ENCODE peak calls at places on chromosomes 11 and 22, in six cellular contexts. Z is OCI-LY7; X is mammary epithelial cell; Y is CD4-positive, alpha-beta memory T cell; F is A673; B is lower lobe of right lung. H is an unnamed sample. For H3K9me3, the result is how much of the 10 kb centered on the place peaks cover.

GRCh38 chr22:33853200-33854097 is 66.8 kb downstream of the LARGE1 start:
- DNase-seq in Y (no peak), F (no peak), X (peak), B (peak), Z (peak), H (no peak)

GRCh38 chr11:25562417-25562816 is 769.5 kb upstream of the ANO3 start:
- DNase-seq in B (no peak), X (no peak), Z (no peak), F (no peak), Y (no peak), H (no peak)

GRCh38 chr22:30385913-30386312 is 1.3 kb downstream of the RNF215 start:
- DNase-seq in Y (no peak), Z (no peak), B (no peak), X (no peak), F (no peak), H (no peak)

GRCh38 chr11:84685149-84685548 is 942.0 kb downstream of the DLG2 start:
- DNase-seq in X (no peak), B (no peak), Z (no peak), F (no peak), Y (no peak), H (no peak)

GRCh38 chr11:18397921-18398320 is 3.6 kb downstream of the LDHA start:
- DNase-seq in Z (no peak), B (no peak), F (no peak), X (no peak), Y (no peak), H (no peak)

GRCh38 chr22:28810839-28811491 is 10.6 kb upstream of the XBP1 start:
- DNase-seq in Y (peak), X (no peak), Z (no peak), F (no peak), B (no peak), H (peak)

GRCh38 chr11:116825434-116825833 is 2.3 kb upstream of the APOA4 start:
- DNase-seq in Y (no peak), F (no peak), B (no peak), X (no peak), Z (no peak), H (no peak)

GRCh38 chr11:8103909-8104308 is 22.9 kb downstream of the TUB start:
- DNase-seq in X (no peak), Z (no peak), F (no peak), Y (no peak), B (no peak), H (no peak)

GRCh38 chr11:82305123-82305522 is 428.5 kb downstream of the FAM181B start:
- DNase-seq in Z (no peak), F (no peak), X (no peak), B (no peak), Y (no peak), H (no peak)

GRCh38 chr11:27040302-27041115 is at the start of gene BBOX1:
- DNase-seq in F (no peak), B (no peak), X (peak), Z (peak), Y (no peak), H (no peak)
- H3K27ac ChIP-seq in F (no peak), B (no peak), X (peak), Z (peak), Y (no peak), H (no peak)

GRCh38 chr11:125550780-125551179 is 18.5 kb upstream of the EI24 start:
- DNase-seq in X (no peak), F (no peak), Z (no peak), Y (no peak), B (no peak), H (no peak)
- H3K9me3 ChIP-seq in X (under half), F (under half), Z (under half), Y (under half), B (under half), H (under half)

DNA sequence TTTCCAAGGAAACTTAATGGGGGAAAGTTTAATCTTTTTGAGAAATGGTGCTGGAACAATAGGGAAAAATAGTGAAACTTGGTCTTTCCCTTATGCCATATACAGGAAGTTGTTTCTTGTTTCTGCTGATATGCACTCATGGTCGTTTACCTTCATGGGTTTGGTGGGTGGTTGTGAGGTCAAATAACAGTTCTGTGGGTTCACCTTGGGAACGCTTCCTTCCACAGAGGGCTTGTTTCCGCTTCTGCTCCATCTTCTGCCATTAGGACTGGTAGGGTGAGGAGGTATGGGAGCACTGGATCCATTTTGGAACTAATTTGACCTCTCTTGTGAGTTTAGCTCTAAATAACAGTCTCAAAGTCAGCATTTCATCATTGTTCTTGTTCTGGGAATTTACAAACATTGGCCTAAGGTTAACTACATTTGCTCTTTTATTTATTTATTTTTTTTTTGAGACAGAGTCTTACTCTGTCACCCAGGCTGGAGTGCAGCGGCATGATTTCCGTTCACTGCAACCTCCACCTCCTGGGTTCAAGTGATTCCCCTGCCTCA is 17.6 kb upstream of the RELA start:
- DNase-seq in Y (no peak), F (no peak), Z (no peak), B (no peak), X (no peak), H (no peak)
- H3K27ac ChIP-seq in Y (no peak), F (no peak), Z (no peak), B (no peak), X (no peak), H (no peak)

DNA sequence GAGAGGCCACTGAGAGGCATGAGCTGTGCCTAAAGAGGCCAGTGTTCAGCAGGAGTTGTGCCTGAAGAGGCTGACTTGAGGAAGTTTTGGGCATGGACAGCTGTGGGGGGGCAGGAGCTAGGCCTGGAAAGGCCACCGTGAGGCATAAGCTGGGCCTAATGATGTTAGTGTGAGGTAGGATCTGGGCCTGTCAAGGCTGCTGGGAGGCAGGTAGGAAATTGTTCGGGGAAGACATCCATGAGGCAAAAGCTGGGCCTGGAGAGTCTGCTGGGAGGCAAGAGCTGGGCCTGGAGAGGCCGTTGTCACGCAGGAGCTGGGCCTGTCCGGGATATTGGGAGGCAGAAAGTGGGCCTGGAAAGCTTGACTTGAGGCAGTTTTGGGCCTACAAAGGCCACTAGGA is 44.9 kb downstream of the OR4C45 start:
- DNase-seq in B (no peak), F (no peak), X (no peak), Y (no peak), Z (no peak), H (no peak)
- H3K9me3 ChIP-seq in B (under half), F (half or more), X (under half), Y (under half), Z (under half), H (under half)

GRCh38 chr11:12007230-12007593 is 1.2 kb downstream of the DKK3 start:
- DNase-seq in Y (no peak), X (peak), B (no peak), F (no peak), Z (no peak), H (no peak)
- H3K27ac ChIP-seq in Y (no peak), X (peak), B (no peak), F (no peak), Z (no peak), H (no peak)